ENCODE peak calls at places on chromosomes 2 and 18, in seven cellular contexts. One of them, this sample, is unnamed.

GRCh38 chr2:9460441-9461017 is 13.8 kb upstream of the IAH1 start:
- DNase-seq in foreskin keratinocyte: no peak
- DNase-seq in SIG-M5: no peak
- DNase-seq in esophagus squamous epithelium: no peak
- DNase-seq in activated B cell treated with CpG ODN at 0.5 μM for 24 hours: no peak
- DNase-seq in NCI-H1417: no peak
- DNase-seq in GM12878: no peak
- DNase-seq in this sample: no peak

GRCh38 chr2:69585855-69586560 is 57.5 kb downstream of the AAK1 start:
- DNase-seq in foreskin keratinocyte: no peak
- DNase-seq in SIG-M5: no peak
- DNase-seq in esophagus squamous epithelium: no peak
- DNase-seq in activated B cell treated with CpG ODN at 0.5 μM for 24 hours: no peak
- DNase-seq in NCI-H1417: no peak
- DNase-seq in GM12878: no peak
- DNase-seq in this sample: no peak

GRCh38 chr2:57906152-57906732 is 140.4 kb upstream of the VRK2 start:
- DNase-seq in foreskin keratinocyte: peak; percentile 12
- DNase-seq in SIG-M5: no peak
- DNase-seq in esophagus squamous epithelium: no peak
- DNase-seq in activated B cell treated with CpG ODN at 0.5 μM for 24 hours: no peak
- DNase-seq in NCI-H1417: peak; percentile 50
- DNase-seq in GM12878: no peak
- DNase-seq in this sample: no peak

GRCh38 chr2:130261970-130262760 is 63.9 kb upstream of the TUBA3E start:
- DNase-seq in foreskin keratinocyte: no peak
- DNase-seq in SIG-M5: no peak
- DNase-seq in esophagus squamous epithelium: no peak
- DNase-seq in activated B cell treated with CpG ODN at 0.5 μM for 24 hours: no peak
- DNase-seq in NCI-H1417: no peak
- DNase-seq in GM12878: no peak
- DNase-seq in this sample: no peak

GRCh38 chr2:72744049-72744448 is 81.8 kb downstream of the EXOC6B start:
- DNase-seq in foreskin keratinocyte: peak; percentile 32
- DNase-seq in SIG-M5: no peak
- DNase-seq in esophagus squamous epithelium: no peak
- DNase-seq in activated B cell treated with CpG ODN at 0.5 μM for 24 hours: no peak
- DNase-seq in NCI-H1417: no peak
- DNase-seq in GM12878: no peak
- DNase-seq in this sample: no peak

GRCh38 chr18:70329076-70329475 is 40.2 kb downstream of the SOCS6 start:
- DNase-seq in foreskin keratinocyte: no peak
- DNase-seq in SIG-M5: no peak
- DNase-seq in esophagus squamous epithelium: no peak
- DNase-seq in activated B cell treated with CpG ODN at 0.5 μM for 24 hours: no peak
- DNase-seq in NCI-H1417: no peak
- DNase-seq in GM12878: no peak
- DNase-seq in this sample: no peak

GRCh38 chr2:34096552-34097171 is 497.6 kb upstream of the FAM98A start:
- DNase-seq in foreskin keratinocyte: no peak
- DNase-seq in SIG-M5: no peak
- DNase-seq in esophagus squamous epithelium: no peak
- DNase-seq in activated B cell treated with CpG ODN at 0.5 μM for 24 hours: no peak
- DNase-seq in NCI-H1417: peak; percentile 31
- DNase-seq in GM12878: peak; percentile 24
- DNase-seq in this sample: no peak

GRCh38 chr18:48216639-48217280 is 192.4 kb downstream of the ZBTB7C start:
- DNase-seq in foreskin keratinocyte: no peak
- DNase-seq in SIG-M5: no peak
- DNase-seq in esophagus squamous epithelium: no peak
- DNase-seq in activated B cell treated with CpG ODN at 0.5 μM for 24 hours: no peak
- DNase-seq in NCI-H1417: peak; percentile 33
- DNase-seq in GM12878: no peak
- DNase-seq in this sample: no peak

GRCh38 chr2:237558918-237559645 is 7.3 kb upstream of the PRLH start:
- DNase-seq in foreskin keratinocyte: peak; percentile 8
- DNase-seq in SIG-M5: no peak
- DNase-seq in esophagus squamous epithelium: no peak
- DNase-seq in activated B cell treated with CpG ODN at 0.5 μM for 24 hours: no peak
- DNase-seq in NCI-H1417: peak; percentile 63
- DNase-seq in GM12878: no peak
- DNase-seq in this sample: peak; percentile 39

GRCh38 chr2:197137234-197137633 is 173.3 kb downstream of the ANKRD44 start:
- DNase-seq in foreskin keratinocyte: no peak
- DNase-seq in SIG-M5: no peak
- DNase-seq in esophagus squamous epithelium: no peak
- DNase-seq in activated B cell treated with CpG ODN at 0.5 μM for 24 hours: no peak
- DNase-seq in NCI-H1417: no peak
- DNase-seq in GM12878: no peak
- DNase-seq in this sample: no peak

GRCh38 chr2:45904931-45905642 is 253.6 kb downstream of the PRKCE start:
- DNase-seq in foreskin keratinocyte: no peak
- DNase-seq in SIG-M5: no peak
- DNase-seq in esophagus squamous epithelium: no peak
- DNase-seq in activated B cell treated with CpG ODN at 0.5 μM for 24 hours: no peak
- DNase-seq in NCI-H1417: no peak
- DNase-seq in GM12878: no peak
- DNase-seq in this sample: no peak

GRCh38 chr18:73683618-73684238 is 463.9 kb downstream of the FBXO15 start:
- DNase-seq in foreskin keratinocyte: peak; percentile 27
- DNase-seq in SIG-M5: no peak
- DNase-seq in esophagus squamous epithelium: no peak
- DNase-seq in activated B cell treated with CpG ODN at 0.5 μM for 24 hours: no peak
- DNase-seq in NCI-H1417: no peak
- DNase-seq in GM12878: no peak
- DNase-seq in this sample: no peak

GRCh38 chr2:4653989-4654388 is 950.6 kb downstream of the DCDC2C start:
- DNase-seq in foreskin keratinocyte: no peak
- DNase-seq in SIG-M5: no peak
- DNase-seq in esophagus squamous epithelium: no peak
- DNase-seq in activated B cell treated with CpG ODN at 0.5 μM for 24 hours: no peak
- DNase-seq in NCI-H1417: no peak
- DNase-seq in GM12878: no peak
- DNase-seq in this sample: no peak

GRCh38 chr2:59389240-59389639 is 1148.1 kb upstream of the FANCL start:
- DNase-seq in foreskin keratinocyte: peak; percentile 92
- DNase-seq in SIG-M5: no peak
- DNase-seq in esophagus squamous epithelium: no peak
- DNase-seq in activated B cell treated with CpG ODN at 0.5 μM for 24 hours: no peak
- DNase-seq in NCI-H1417: no peak
- DNase-seq in GM12878: no peak
- DNase-seq in this sample: peak; percentile 75

GRCh38 chr2:9211496-9211895 is 4.9 kb downstream of the ASAP2 start:
- DNase-seq in foreskin keratinocyte: no peak
- DNase-seq in SIG-M5: no peak
- DNase-seq in esophagus squamous epithelium: no peak
- DNase-seq in activated B cell treated with CpG ODN at 0.5 μM for 24 hours: no peak
- DNase-seq in NCI-H1417: no peak
- DNase-seq in GM12878: no peak
- DNase-seq in this sample: no peak

GRCh38 chr2:156702520-156702919 is 266.3 kb downstream of the GPD2 start:
- DNase-seq in foreskin keratinocyte: no peak
- DNase-seq in SIG-M5: no peak
- DNase-seq in esophagus squamous epithelium: no peak
- DNase-seq in activated B cell treated with CpG ODN at 0.5 μM for 24 hours: no peak
- DNase-seq in NCI-H1417: no peak
- DNase-seq in GM12878: no peak
- DNase-seq in this sample: no peak

GRCh38 chr2:75707901-75708300 is 2.8 kb downstream of the GCFC2 start:
- DNase-seq in foreskin keratinocyte: no peak
- DNase-seq in SIG-M5: no peak
- DNase-seq in esophagus squamous epithelium: no peak
- DNase-seq in activated B cell treated with CpG ODN at 0.5 μM for 24 hours: no peak
- DNase-seq in NCI-H1417: no peak
- DNase-seq in GM12878: no peak
- DNase-seq in this sample: no peak

GRCh38 chr2:63053889-63054725 is 3.5 kb downstream of the OTX1 start:
- DNase-seq in foreskin keratinocyte: no peak
- DNase-seq in SIG-M5: no peak
- DNase-seq in esophagus squamous epithelium: no peak
- DNase-seq in activated B cell treated with CpG ODN at 0.5 μM for 24 hours: peak; percentile 37
- DNase-seq in NCI-H1417: no peak
- DNase-seq in GM12878: no peak
- DNase-seq in this sample: no peak

GRCh38 chr2:241514986-241515737 is 6.8 kb upstream of the STK25 start:
- DNase-seq in foreskin keratinocyte: no peak
- DNase-seq in SIG-M5: no peak
- DNase-seq in esophagus squamous epithelium: no peak
- DNase-seq in activated B cell treated with CpG ODN at 0.5 μM for 24 hours: no peak
- DNase-seq in NCI-H1417: no peak
- DNase-seq in GM12878: peak; percentile 60
- DNase-seq in this sample: no peak

GRCh38 chr2:222264791-222265320 is 33.9 kb downstream of the PAX3 start:
- DNase-seq in foreskin keratinocyte: no peak
- DNase-seq in SIG-M5: no peak
- DNase-seq in esophagus squamous epithelium: no peak
- DNase-seq in activated B cell treated with CpG ODN at 0.5 μM for 24 hours: no peak
- DNase-seq in NCI-H1417: no peak
- DNase-seq in GM12878: no peak
- DNase-seq in this sample: no peak

GRCh38 chr2:98253461-98254073 is 92.7 kb upstream of the CNGA3 start:
- DNase-seq in foreskin keratinocyte: no peak
- DNase-seq in SIG-M5: no peak
- DNase-seq in esophagus squamous epithelium: no peak
- DNase-seq in activated B cell treated with CpG ODN at 0.5 μM for 24 hours: no peak
- DNase-seq in NCI-H1417: no peak
- DNase-seq in GM12878: no peak
- DNase-seq in this sample: no peak

GRCh38 chr2:43941359-43941758 is 54.4 kb downstream of the LRPPRC start:
- DNase-seq in foreskin keratinocyte: no peak
- DNase-seq in SIG-M5: no peak
- DNase-seq in esophagus squamous epithelium: no peak
- DNase-seq in activated B cell treated with CpG ODN at 0.5 μM for 24 hours: no peak
- DNase-seq in NCI-H1417: no peak
- DNase-seq in GM12878: no peak
- DNase-seq in this sample: no peak

GRCh38 chr2:191302459-191303155 is 57.4 kb downstream of the MYO1B start:
- DNase-seq in foreskin keratinocyte: no peak
- DNase-seq in SIG-M5: no peak
- DNase-seq in esophagus squamous epithelium: no peak
- DNase-seq in activated B cell treated with CpG ODN at 0.5 μM for 24 hours: no peak
- DNase-seq in NCI-H1417: no peak
- DNase-seq in GM12878: no peak
- DNase-seq in this sample: no peak

GRCh38 chr2:242057379-242058040 is 188.0 kb downstream of the RTP5 start:
- DNase-seq in foreskin keratinocyte: no peak
- DNase-seq in SIG-M5: no peak
- DNase-seq in esophagus squamous epithelium: no peak
- DNase-seq in activated B cell treated with CpG ODN at 0.5 μM for 24 hours: no peak
- DNase-seq in NCI-H1417: no peak
- DNase-seq in GM12878: no peak
- DNase-seq in this sample: no peak

GRCh38 chr18:40293311-40293710 is 1661.7 kb upstream of the PIK3C3 start:
- DNase-seq in foreskin keratinocyte: no peak
- DNase-seq in SIG-M5: no peak
- DNase-seq in esophagus squamous epithelium: no peak
- DNase-seq in activated B cell treated with CpG ODN at 0.5 μM for 24 hours: no peak
- DNase-seq in NCI-H1417: no peak
- DNase-seq in GM12878: no peak
- DNase-seq in this sample: no peak

GRCh38 chr2:230295192-230295591 is 31.8 kb upstream of the SP140L start:
- DNase-seq in foreskin keratinocyte: no peak
- DNase-seq in SIG-M5: no peak
- DNase-seq in esophagus squamous epithelium: no peak
- DNase-seq in activated B cell treated with CpG ODN at 0.5 μM for 24 hours: no peak
- DNase-seq in NCI-H1417: no peak
- DNase-seq in GM12878: no peak
- DNase-seq in this sample: no peak

GRCh38 chr2:203758841-203759691 is 52.6 kb downstream of the CD28 start:
- DNase-seq in foreskin keratinocyte: peak; percentile 41
- DNase-seq in SIG-M5: no peak
- DNase-seq in esophagus squamous epithelium: no peak
- DNase-seq in activated B cell treated with CpG ODN at 0.5 μM for 24 hours: no peak
- DNase-seq in NCI-H1417: no peak
- DNase-seq in GM12878: no peak
- DNase-seq in this sample: peak; percentile 38

GRCh38 chr18:32424696-32425095 is 46.0 kb downstream of the GAREM1 start:
- DNase-seq in foreskin keratinocyte: no peak
- DNase-seq in SIG-M5: no peak
- DNase-seq in esophagus squamous epithelium: no peak
- DNase-seq in activated B cell treated with CpG ODN at 0.5 μM for 24 hours: no peak
- DNase-seq in NCI-H1417: no peak
- DNase-seq in GM12878: no peak
- DNase-seq in this sample: no peak

GRCh38 chr2:64634338-64635267 is 19.1 kb downstream of the SERTAD2 start:
- DNase-seq in foreskin keratinocyte: no peak
- DNase-seq in SIG-M5: no peak
- DNase-seq in esophagus squamous epithelium: no peak
- DNase-seq in activated B cell treated with CpG ODN at 0.5 μM for 24 hours: no peak
- DNase-seq in NCI-H1417: no peak
- DNase-seq in GM12878: no peak
- DNase-seq in this sample: no peak

GRCh38 chr2:54556659-54557121 is 100.6 kb downstream of the SPTBN1 start:
- DNase-seq in foreskin keratinocyte: no peak
- DNase-seq in SIG-M5: no peak
- DNase-seq in esophagus squamous epithelium: no peak
- DNase-seq in activated B cell treated with CpG ODN at 0.5 μM for 24 hours: no peak
- DNase-seq in NCI-H1417: no peak
- DNase-seq in GM12878: no peak
- DNase-seq in this sample: no peak

GRCh38 chr2:195021704-195022513 is 635.1 kb upstream of the SLC39A10 start:
- DNase-seq in foreskin keratinocyte: no peak
- DNase-seq in SIG-M5: no peak
- DNase-seq in esophagus squamous epithelium: no peak
- DNase-seq in activated B cell treated with CpG ODN at 0.5 μM for 24 hours: no peak
- DNase-seq in NCI-H1417: no peak
- DNase-seq in GM12878: peak; percentile 52
- DNase-seq in this sample: no peak

GRCh38 chr2:204180671-204181070 is 244.1 kb downstream of the ICOS start:
- DNase-seq in foreskin keratinocyte: no peak
- DNase-seq in SIG-M5: no peak
- DNase-seq in esophagus squamous epithelium: no peak
- DNase-seq in activated B cell treated with CpG ODN at 0.5 μM for 24 hours: no peak
- DNase-seq in NCI-H1417: no peak
- DNase-seq in GM12878: no peak
- DNase-seq in this sample: no peak

GRCh38 chr18:13579874-13580273 is 146.5 kb downstream of the FAM210A start:
- DNase-seq in foreskin keratinocyte: no peak
- DNase-seq in SIG-M5: no peak
- DNase-seq in esophagus squamous epithelium: no peak
- DNase-seq in activated B cell treated with CpG ODN at 0.5 μM for 24 hours: no peak
- DNase-seq in NCI-H1417: no peak
- DNase-seq in GM12878: no peak
- DNase-seq in this sample: no peak

GRCh38 chr2:102141915-102142828 is at the start of gene IL1R1:
- DNase-seq in foreskin keratinocyte: no peak
- DNase-seq in SIG-M5: no peak
- DNase-seq in esophagus squamous epithelium: no peak
- DNase-seq in activated B cell treated with CpG ODN at 0.5 μM for 24 hours: no peak
- DNase-seq in NCI-H1417: no peak
- DNase-seq in GM12878: no peak
- DNase-seq in this sample: no peak

GRCh38 chr2:47727956-47728355 is 55.0 kb upstream of the MSH6 start:
- DNase-seq in foreskin keratinocyte: no peak
- DNase-seq in SIG-M5: no peak
- DNase-seq in esophagus squamous epithelium: no peak
- DNase-seq in activated B cell treated with CpG ODN at 0.5 μM for 24 hours: no peak
- DNase-seq in NCI-H1417: no peak
- DNase-seq in GM12878: no peak
- DNase-seq in this sample: no peak

This sample was measured in kidney epithelial cell.